ENCODE peak calls at places on chromosomes 5 and 9, in five cellular contexts. One of them, this sample, is unnamed.

GRCh38 chr9:10208691-10209069 is 404.1 kb downstream of the PTPRD start:
- DNase-seq in tibial nerve: no peak
- DNase-seq in SK-N-SH: no peak
- DNase-seq in GM06990: no peak
- DNase-seq in AG04449: no peak
- DNase-seq in this sample: no peak

GRCh38 chr5:176889321-176890280 is 9.5 kb downstream of the HK3 start:
- DNase-seq in tibial nerve: no peak
- DNase-seq in SK-N-SH: peak; percentile 24
- DNase-seq in GM06990: no peak
- DNase-seq in AG04449: no peak
- DNase-seq in this sample: no peak

GRCh38 chr9:136710543-136710942 is 1.8 kb upstream of the DIPK1B start:
- DNase-seq in tibial nerve: no peak
- DNase-seq in SK-N-SH: no peak
- DNase-seq in GM06990: no peak
- DNase-seq in AG04449: no peak
- DNase-seq in this sample: no peak

GRCh38 chr9:131012396-131012917 is 3.5 kb downstream of the LAMC3 start:
- DNase-seq in tibial nerve: no peak
- DNase-seq in SK-N-SH: peak; percentile 23
- DNase-seq in GM06990: no peak
- DNase-seq in AG04449: no peak
- DNase-seq in this sample: no peak

GRCh38 chr9:132880311-132880661 is 1.6 kb downstream of the SPACA9 start:
- DNase-seq in tibial nerve: no peak
- DNase-seq in SK-N-SH: no peak
- DNase-seq in GM06990: no peak
- DNase-seq in AG04449: no peak
- DNase-seq in this sample: no peak

GRCh38 chr9:14768561-14769234 is 46.2 kb upstream of the CER1 start:
- DNase-seq in tibial nerve: no peak
- DNase-seq in SK-N-SH: peak; percentile 44
- DNase-seq in GM06990: no peak
- DNase-seq in AG04449: no peak
- DNase-seq in this sample: peak; percentile 23

GRCh38 chr9:125338929-125339328 is 77.3 kb downstream of the GAPVD1 start:
- DNase-seq in tibial nerve: no peak
- DNase-seq in SK-N-SH: no peak
- DNase-seq in GM06990: no peak
- DNase-seq in AG04449: no peak
- DNase-seq in this sample: no peak

GRCh38 chr9:83013867-83014605 is 48.9 kb downstream of the RASEF start:
- DNase-seq in tibial nerve: no peak
- DNase-seq in SK-N-SH: no peak
- DNase-seq in GM06990: no peak
- DNase-seq in AG04449: peak; percentile 36
- DNase-seq in this sample: peak; percentile 7

GRCh38 chr9:136171009-136171800 is 33.7 kb downstream of the LHX3 start:
- DNase-seq in tibial nerve: no peak
- DNase-seq in SK-N-SH: no peak
- DNase-seq in GM06990: no peak
- DNase-seq in AG04449: no peak
- DNase-seq in this sample: no peak

GRCh38 chr5:126917918-126918623 is 112.3 kb downstream of the MARCHF3 start:
- DNase-seq in tibial nerve: no peak
- DNase-seq in SK-N-SH: peak; percentile 77
- DNase-seq in GM06990: no peak
- DNase-seq in AG04449: no peak
- DNase-seq in this sample: no peak

GRCh38 chr5:42483472-42484154 is 60.4 kb downstream of the GHR start:
- DNase-seq in tibial nerve: no peak
- DNase-seq in SK-N-SH: no peak
- DNase-seq in GM06990: no peak
- DNase-seq in AG04449: no peak
- DNase-seq in this sample: no peak

GRCh38 chr5:123176224-123176937 is 87.3 kb downstream of the PRDM6 start:
- DNase-seq in tibial nerve: no peak
- DNase-seq in SK-N-SH: no peak
- DNase-seq in GM06990: no peak
- DNase-seq in AG04449: no peak
- DNase-seq in this sample: no peak

GRCh38 chr5:132667309-132667708 is 6.5 kb upstream of the IL4 start:
- DNase-seq in tibial nerve: no peak
- DNase-seq in SK-N-SH: no peak
- DNase-seq in GM06990: no peak
- DNase-seq in AG04449: no peak
- DNase-seq in this sample: no peak

GRCh38 chr5:37710965-37711364 is 128.9 kb downstream of the GDNF start:
- DNase-seq in tibial nerve: no peak
- DNase-seq in SK-N-SH: no peak
- DNase-seq in GM06990: no peak
- DNase-seq in AG04449: no peak
- DNase-seq in this sample: no peak

GRCh38 chr5:15601853-15602252 is 101.9 kb downstream of the FBXL7 start:
- DNase-seq in tibial nerve: no peak
- DNase-seq in SK-N-SH: no peak
- DNase-seq in GM06990: no peak
- DNase-seq in AG04449: no peak
- DNase-seq in this sample: no peak

GRCh38 chr5:115423051-115423450 is 121.5 kb downstream of the FEM1C start:
- DNase-seq in tibial nerve: no peak
- DNase-seq in SK-N-SH: no peak
- DNase-seq in GM06990: no peak
- DNase-seq in AG04449: no peak
- DNase-seq in this sample: no peak

GRCh38 chr5:94698189-94698588 is 79.7 kb downstream of the SLF1 start:
- DNase-seq in tibial nerve: no peak
- DNase-seq in SK-N-SH: no peak
- DNase-seq in GM06990: no peak
- DNase-seq in AG04449: no peak
- DNase-seq in this sample: no peak

GRCh38 chr9:77753183-77753582 is 105.1 kb upstream of the GNA14 start:
- DNase-seq in tibial nerve: no peak
- DNase-seq in SK-N-SH: no peak
- DNase-seq in GM06990: no peak
- DNase-seq in AG04449: no peak
- DNase-seq in this sample: no peak

GRCh38 chr5:87394407-87394806 is 18.3 kb downstream of the CCNH start:
- DNase-seq in tibial nerve: no peak
- DNase-seq in SK-N-SH: no peak
- DNase-seq in GM06990: no peak
- DNase-seq in AG04449: no peak
- DNase-seq in this sample: peak; percentile 65

GRCh38 chr5:172178301-172179031 is 9.6 kb downstream of the STK10 start:
- DNase-seq in tibial nerve: no peak
- DNase-seq in SK-N-SH: no peak
- DNase-seq in GM06990: no peak
- DNase-seq in AG04449: no peak
- DNase-seq in this sample: no peak

GRCh38 chr5:63959177-63959982 is 2.9 kb downstream of the HTR1A start:
- DNase-seq in tibial nerve: no peak
- DNase-seq in SK-N-SH: peak; percentile 7
- DNase-seq in GM06990: no peak
- DNase-seq in AG04449: no peak
- DNase-seq in this sample: no peak

GRCh38 chr9:68780735-68781134 is 75.7 kb downstream of the PIP5K1B start:
- DNase-seq in tibial nerve: no peak
- DNase-seq in SK-N-SH: no peak
- DNase-seq in GM06990: no peak
- DNase-seq in AG04449: no peak
- DNase-seq in this sample: no peak

GRCh38 chr9:124040935-124041816 is 29.6 kb downstream of the LHX2 start:
- DNase-seq in tibial nerve: no peak
- DNase-seq in SK-N-SH: peak; percentile 93
- DNase-seq in GM06990: peak; percentile 73
- DNase-seq in AG04449: no peak
- DNase-seq in this sample: no peak

GRCh38 chr5:5381259-5382006 is 41.0 kb upstream of the ICE1 start:
- DNase-seq in tibial nerve: no peak
- DNase-seq in SK-N-SH: no peak
- DNase-seq in GM06990: no peak
- DNase-seq in AG04449: no peak
- DNase-seq in this sample: no peak

GRCh38 chr9:87950765-87951488 is 23.4 kb downstream of the CDK20 start:
- DNase-seq in tibial nerve: no peak
- DNase-seq in SK-N-SH: peak; percentile 52
- DNase-seq in GM06990: no peak
- DNase-seq in AG04449: no peak
- DNase-seq in this sample: no peak

GRCh38 chr5:110469486-110469885 is 257.0 kb downstream of the TMEM232 start:
- DNase-seq in tibial nerve: no peak
- DNase-seq in SK-N-SH: no peak
- DNase-seq in GM06990: no peak
- DNase-seq in AG04449: no peak
- DNase-seq in this sample: no peak

GRCh38 chr5:6319116-6319515 is 59.2 kb downstream of the MED10 start:
- DNase-seq in tibial nerve: no peak
- DNase-seq in SK-N-SH: no peak
- DNase-seq in GM06990: no peak
- DNase-seq in AG04449: no peak
- DNase-seq in this sample: no peak

GRCh38 chr5:65482727-65483473 is 1.2 kb upstream of the ADAMTS6 start:
- DNase-seq in tibial nerve: no peak
- DNase-seq in SK-N-SH: peak; percentile 40
- DNase-seq in GM06990: no peak
- DNase-seq in AG04449: no peak
- DNase-seq in this sample: peak; percentile 16

GRCh38 chr9:127223810-127224177 is 40.8 kb upstream of the GARNL3 start:
- DNase-seq in tibial nerve: no peak
- DNase-seq in SK-N-SH: no peak
- DNase-seq in GM06990: no peak
- DNase-seq in AG04449: no peak
- DNase-seq in this sample: no peak

DNA sequence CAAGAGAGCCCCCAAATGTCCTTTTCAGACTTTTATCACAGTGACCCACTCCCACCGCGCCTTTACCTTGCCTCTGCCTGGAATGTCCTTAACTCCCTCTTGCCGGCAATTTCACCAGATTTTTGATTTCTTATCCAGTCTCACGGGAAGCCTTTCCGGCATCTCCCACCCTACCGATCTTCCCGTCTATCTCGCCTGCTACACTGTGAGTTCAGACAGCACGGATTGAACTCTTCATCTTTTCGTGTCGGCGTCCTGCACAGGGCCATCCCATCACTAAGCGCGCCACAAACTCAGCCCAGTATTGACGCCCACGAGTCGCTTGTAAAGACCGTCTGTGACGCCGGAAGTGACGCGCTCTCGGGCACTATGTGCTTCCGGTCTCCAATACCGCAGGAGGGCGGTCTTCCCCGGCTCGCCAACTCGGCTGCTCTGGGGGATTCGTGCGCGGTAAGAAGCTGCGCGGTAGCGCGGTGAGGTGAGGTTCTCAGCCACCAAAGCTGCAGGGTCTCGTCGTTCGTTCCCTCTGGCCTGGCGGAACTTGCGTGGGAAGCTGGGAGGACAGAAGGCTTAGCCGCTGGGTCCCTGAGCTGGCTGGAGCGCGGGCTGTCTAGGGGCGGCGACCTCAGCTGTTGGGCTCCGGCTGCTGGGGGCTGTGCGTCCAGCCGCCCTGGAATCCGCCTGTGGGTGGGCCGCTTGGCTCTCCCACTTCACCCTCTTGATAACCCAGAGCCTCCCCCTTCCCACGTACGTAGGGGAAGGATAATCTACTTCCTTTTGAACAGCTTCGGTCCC is at the start of gene ZCCHC9:
- DNase-seq in tibial nerve: peak; percentile 83
- DNase-seq in SK-N-SH: peak; percentile 90
- DNase-seq in GM06990: peak; percentile 91
- DNase-seq in AG04449: peak; percentile 76
- DNase-seq in this sample: peak; percentile 80
- TF ChIP-seq CTCF in tibial nerve: peak; percentile 21
- TF ChIP-seq CTCF in SK-N-SH: peak; percentile 18
- TF ChIP-seq CTCF in GM06990: peak; percentile 13
- TF ChIP-seq CTCF in AG04449: peak; percentile 22
- TF ChIP-seq CTCF in this sample: peak; percentile 26

DNA sequence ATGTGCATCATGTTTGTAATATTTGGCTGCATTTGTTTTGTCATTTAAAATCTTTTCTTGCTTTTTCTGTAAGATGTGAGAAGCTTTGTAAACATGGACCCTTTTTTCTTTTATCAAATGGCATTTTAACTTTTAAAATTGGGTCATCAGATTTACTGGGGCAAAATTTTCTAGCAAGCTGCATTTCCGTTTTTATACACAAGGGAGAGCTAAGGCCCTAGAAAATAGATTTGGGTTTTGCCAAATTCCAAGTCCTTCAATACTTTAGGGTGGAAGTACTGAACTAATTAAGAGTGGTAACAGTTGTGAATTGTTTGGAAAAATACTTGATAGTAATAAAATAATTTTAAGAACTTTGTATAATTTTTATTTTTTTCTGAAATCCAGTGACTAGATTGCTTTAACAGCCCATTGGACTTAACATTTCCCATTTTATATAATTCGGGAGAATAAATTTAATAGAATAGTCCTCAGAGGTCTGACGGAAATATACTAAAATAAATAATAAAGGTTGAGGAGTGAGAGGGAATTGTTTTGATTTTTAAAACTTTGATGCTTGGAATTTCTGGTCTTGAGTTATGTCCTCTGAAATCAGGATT is 117.4 kb downstream of the SMARCA2 start:
- DNase-seq in tibial nerve: no peak
- DNase-seq in SK-N-SH: peak; percentile 44
- DNase-seq in GM06990: no peak
- DNase-seq in AG04449: no peak
- DNase-seq in this sample: peak; percentile 24
- TF ChIP-seq CTCF in tibial nerve: peak; percentile 52
- TF ChIP-seq CTCF in SK-N-SH: peak; percentile 81
- TF ChIP-seq CTCF in GM06990: peak; percentile 46
- TF ChIP-seq CTCF in AG04449: peak; percentile 49
- TF ChIP-seq CTCF in this sample: peak; percentile 72

GRCh38 chr5:3303777-3304176 is 291.9 kb upstream of the IRX1 start:
- DNase-seq in tibial nerve: no peak
- DNase-seq in SK-N-SH: no peak
- DNase-seq in GM06990: no peak
- DNase-seq in AG04449: no peak
- DNase-seq in this sample: no peak
- TF ChIP-seq CTCF in tibial nerve: no peak
- TF ChIP-seq CTCF in SK-N-SH: no peak
- TF ChIP-seq CTCF in GM06990: no peak
- TF ChIP-seq CTCF in AG04449: no peak
- TF ChIP-seq CTCF in this sample: no peak

GRCh38 chr5:174318578-174318977 is 273.1 kb downstream of the NSG2 start:
- DNase-seq in tibial nerve: no peak
- DNase-seq in SK-N-SH: no peak
- DNase-seq in GM06990: no peak
- DNase-seq in AG04449: no peak
- DNase-seq in this sample: no peak

GRCh38 chr5:174315471-174315870 is 270.0 kb downstream of the NSG2 start:
- DNase-seq in tibial nerve: no peak
- DNase-seq in SK-N-SH: no peak
- DNase-seq in GM06990: no peak
- DNase-seq in AG04449: no peak
- DNase-seq in this sample: no peak

GRCh38 chr5:174316326-174316725 is 270.8 kb downstream of the NSG2 start:
- DNase-seq in tibial nerve: no peak
- DNase-seq in SK-N-SH: no peak
- DNase-seq in GM06990: no peak
- DNase-seq in AG04449: no peak
- DNase-seq in this sample: no peak

GRCh38 chr5:174315871-174316270 is 270.4 kb downstream of the NSG2 start:
- DNase-seq in tibial nerve: no peak
- DNase-seq in SK-N-SH: no peak
- DNase-seq in GM06990: no peak
- DNase-seq in AG04449: no peak
- DNase-seq in this sample: no peak

GRCh38 chr5:174317261-174317894 is 271.9 kb downstream of the NSG2 start:
- DNase-seq in tibial nerve: no peak
- DNase-seq in SK-N-SH: peak; percentile 84
- DNase-seq in GM06990: no peak
- DNase-seq in AG04449: no peak
- DNase-seq in this sample: no peak
- TF ChIP-seq CTCF in tibial nerve: peak; percentile 61
- TF ChIP-seq CTCF in SK-N-SH: peak; percentile 85
- TF ChIP-seq CTCF in GM06990: peak; percentile 81
- TF ChIP-seq CTCF in AG04449: peak; percentile 93
- TF ChIP-seq CTCF in this sample: peak; percentile 83

This sample was measured in AG09319.